ENCODE peak calls at places on chromosomes 11 and 22, in nine cellular contexts. One of them, this sample, is unnamed.

GRCh38 chr11:45654741-45655283 is 10.6 kb downstream of the CHST1 start:
- DNase-seq in GM12892: no peak
- DNase-seq in germinal center: no peak
- DNase-seq in foreskin fibroblast: no peak
- DNase-seq in skeletal muscle cell: no peak
- DNase-seq in RWPE1: no peak
- DNase-seq in heart right ventricle: no peak
- DNase-seq in A673: no peak
- DNase-seq in lung microvascular endothelial cell: no peak
- DNase-seq in this sample: no peak

GRCh38 chr11:112255075-112255739 is 5.5 kb downstream of the PLET1 start:
- DNase-seq in GM12892: no peak
- DNase-seq in germinal center: no peak
- DNase-seq in foreskin fibroblast: peak
- DNase-seq in skeletal muscle cell: peak
- DNase-seq in RWPE1: peak
- DNase-seq in heart right ventricle: peak
- DNase-seq in A673: peak
- DNase-seq in lung microvascular endothelial cell: peak
- DNase-seq in this sample: no peak

GRCh38 chr11:9066432-9066925 is 24.9 kb downstream of the SCUBE2 start:
- DNase-seq in GM12892: no peak
- DNase-seq in germinal center: no peak
- DNase-seq in foreskin fibroblast: no peak
- DNase-seq in skeletal muscle cell: no peak
- DNase-seq in RWPE1: no peak
- DNase-seq in heart right ventricle: no peak
- DNase-seq in A673: no peak
- DNase-seq in lung microvascular endothelial cell: no peak
- DNase-seq in this sample: no peak

GRCh38 chr11:66142370-66143263 is 72.5 kb downstream of the PACS1 start:
- DNase-seq in GM12892: no peak
- DNase-seq in germinal center: no peak
- DNase-seq in foreskin fibroblast: peak
- DNase-seq in skeletal muscle cell: no peak
- DNase-seq in RWPE1: peak
- DNase-seq in heart right ventricle: no peak
- DNase-seq in A673: no peak
- DNase-seq in lung microvascular endothelial cell: no peak
- DNase-seq in this sample: no peak

GRCh38 chr11:61684870-61685610 is 4.8 kb downstream of the DAGLA start:
- DNase-seq in GM12892: no peak
- DNase-seq in germinal center: no peak
- DNase-seq in foreskin fibroblast: no peak
- DNase-seq in skeletal muscle cell: no peak
- DNase-seq in RWPE1: no peak
- DNase-seq in heart right ventricle: no peak
- DNase-seq in A673: no peak
- DNase-seq in lung microvascular endothelial cell: no peak
- DNase-seq in this sample: no peak

GRCh38 chr11:112292785-112293407 is 32.2 kb upstream of the PLET1 start:
- DNase-seq in GM12892: no peak
- DNase-seq in germinal center: no peak
- DNase-seq in foreskin fibroblast: peak
- DNase-seq in skeletal muscle cell: peak
- DNase-seq in RWPE1: peak
- DNase-seq in heart right ventricle: no peak
- DNase-seq in A673: peak
- DNase-seq in lung microvascular endothelial cell: no peak
- DNase-seq in this sample: no peak

GRCh38 chr11:130719516-130719915 is 196.8 kb downstream of the SNX19 start:
- DNase-seq in GM12892: no peak
- DNase-seq in germinal center: no peak
- DNase-seq in foreskin fibroblast: peak
- DNase-seq in skeletal muscle cell: no peak
- DNase-seq in RWPE1: no peak
- DNase-seq in heart right ventricle: no peak
- DNase-seq in A673: no peak
- DNase-seq in lung microvascular endothelial cell: no peak
- DNase-seq in this sample: no peak

GRCh38 chr22:27851974-27852713 is 50.6 kb upstream of the MN1 start:
- DNase-seq in GM12892: no peak
- DNase-seq in germinal center: no peak
- DNase-seq in foreskin fibroblast: peak
- DNase-seq in skeletal muscle cell: no peak
- DNase-seq in RWPE1: no peak
- DNase-seq in heart right ventricle: no peak
- DNase-seq in A673: peak
- DNase-seq in lung microvascular endothelial cell: peak
- DNase-seq in this sample: no peak

GRCh38 chr11:2741377-2742131 is 41.8 kb upstream of the KCNQ1OT1 start:
- DNase-seq in GM12892: no peak
- DNase-seq in germinal center: no peak
- DNase-seq in foreskin fibroblast: peak
- DNase-seq in skeletal muscle cell: peak
- DNase-seq in RWPE1: peak
- DNase-seq in heart right ventricle: no peak
- DNase-seq in A673: no peak
- DNase-seq in lung microvascular endothelial cell: no peak
- DNase-seq in this sample: no peak

GRCh38 chr22:35334010-35334409 is 34.3 kb downstream of the TOM1 start:
- DNase-seq in GM12892: no peak
- DNase-seq in germinal center: peak
- DNase-seq in foreskin fibroblast: no peak
- DNase-seq in skeletal muscle cell: no peak
- DNase-seq in RWPE1: no peak
- DNase-seq in heart right ventricle: no peak
- DNase-seq in A673: no peak
- DNase-seq in lung microvascular endothelial cell: no peak
- DNase-seq in this sample: no peak

GRCh38 chr22:46547883-46548244 is 10.4 kb upstream of the CELSR1 start:
- DNase-seq in GM12892: no peak
- DNase-seq in germinal center: no peak
- DNase-seq in foreskin fibroblast: peak
- DNase-seq in skeletal muscle cell: no peak
- DNase-seq in RWPE1: no peak
- DNase-seq in heart right ventricle: peak
- DNase-seq in A673: no peak
- DNase-seq in lung microvascular endothelial cell: peak
- DNase-seq in this sample: no peak

GRCh38 chr11:2754008-2754407 is 54.2 kb upstream of the KCNQ1OT1 start:
- DNase-seq in GM12892: no peak
- DNase-seq in germinal center: no peak
- DNase-seq in foreskin fibroblast: no peak
- DNase-seq in skeletal muscle cell: no peak
- DNase-seq in RWPE1: no peak
- DNase-seq in heart right ventricle: no peak
- DNase-seq in A673: no peak
- DNase-seq in lung microvascular endothelial cell: no peak
- DNase-seq in this sample: no peak

GRCh38 chr11:65891180-65892136 is 985 bp downstream of the CCDC85B start:
- DNase-seq in GM12892: no peak
- DNase-seq in germinal center: no peak
- DNase-seq in foreskin fibroblast: peak
- DNase-seq in skeletal muscle cell: no peak
- DNase-seq in RWPE1: no peak
- DNase-seq in heart right ventricle: peak
- DNase-seq in A673: peak
- DNase-seq in lung microvascular endothelial cell: peak
- DNase-seq in this sample: no peak

This sample was measured in GOT3.